ENCODE peak calls at places on chromosomes 4 and X, in seven cellular contexts. D is H1, A is HepG2, B is GM12878, L is HCT116, W is SK-N-SH, E is K562. I is an unnamed sample.

GRCh38 chr4:46270986-46271596 is 118.8 kb downstream of the GABRA2 start:
- DNase-seq in D (no peak), L (no peak), W (peak), B (peak), E (no peak), A (peak), I (peak)

GRCh38 chr4:53601251-53601764 is 10.0 kb upstream of the LNX1 start:
- DNase-seq in B (no peak), E (peak), A (peak), W (peak), D (peak), L (no peak), I (peak)

GRCh38 chr4:148376151-148376550 is 66.1 kb downstream of the NR3C2 start:
- DNase-seq in B (no peak), W (peak), A (peak), E (no peak), D (no peak), L (peak), I (no peak)

GRCh38 chrX:33968611-33969010 is 163.5 kb downstream of the FAM47A start:
- DNase-seq in W (no peak), L (no peak), A (no peak), B (no peak), D (no peak), E (no peak), I (no peak)

GRCh38 chr4:158884280-158884679 is 115.5 kb downstream of the FNIP2 start:
- DNase-seq in A (no peak), B (no peak), L (no peak), D (no peak), W (no peak), E (no peak), I (no peak)

GRCh38 chrX:63930140-63930539 is 145.1 kb upstream of the ARHGEF9 start:
- DNase-seq in L (peak), D (peak), B (no peak), E (no peak), A (no peak), W (peak), I (peak)

GRCh38 chr4:108166038-108166437 is 2.7 kb downstream of the LEF1 start:
- DNase-seq in E (peak), L (no peak), A (no peak), D (no peak), B (no peak), W (no peak), I (no peak)

GRCh38 chrX:41722816-41723215 is 1.2 kb upstream of the GPR82 start:
- DNase-seq in D (no peak), B (no peak), W (no peak), A (no peak), L (no peak), E (no peak), I (no peak)

GRCh38 chr4:884259-884658 is 47.9 kb downstream of the GAK start:
- DNase-seq in D (no peak), W (no peak), A (no peak), L (no peak), E (no peak), B (no peak), I (no peak)

GRCh38 chrX:150092549-150092948 is 154.3 kb upstream of the EOLA2 start:
- DNase-seq in A (no peak), D (no peak), B (no peak), W (no peak), E (no peak), L (no peak), I (no peak)

GRCh38 chrX:123920065-123920785 is 41.3 kb upstream of the STAG2 start:
- DNase-seq in D (no peak), L (no peak), E (no peak), A (no peak), W (no peak), B (no peak), I (no peak)

GRCh38 chrX:19907794-19908193 is 20.4 kb upstream of the SH3KBP1 start:
- DNase-seq in E (no peak), D (no peak), A (no peak), B (no peak), W (no peak), L (no peak), I (peak)

GRCh38 chr4:100299019-100299418 is 108.8 kb upstream of the DDIT4L start:
- DNase-seq in W (no peak), D (no peak), B (no peak), A (no peak), L (peak), E (no peak), I (no peak)

GRCh38 chrX:44042124-44042523 is 68.9 kb upstream of the NDP start:
- DNase-seq in D (no peak), E (no peak), B (no peak), A (no peak), W (no peak), L (no peak), I (no peak)

GRCh38 chrX:71282514-71283408 is 674 bp upstream of the NONO start:
- DNase-seq in W (peak), E (peak), A (peak), D (no peak), L (peak), B (no peak), I (no peak)

GRCh38 chr4:27176400-27176799 is 315.8 kb downstream of the STIM2 start:
- DNase-seq in D (no peak), A (peak), E (peak), B (no peak), W (peak), L (peak), I (peak)

GRCh38 chr4:119139316-119139715 is 3.7 kb downstream of the MYOZ2 start:
- DNase-seq in B (no peak), D (no peak), L (no peak), W (no peak), A (no peak), E (no peak), I (no peak)

GRCh38 chr4:154545689-154546088 is 4.5 kb downstream of the PLRG1 start:
- DNase-seq in L (no peak), W (no peak), A (no peak), D (no peak), B (no peak), E (no peak), I (no peak)

GRCh38 chr4:94762326-94762725 is 4.6 kb downstream of the BMPR1B start:
- DNase-seq in D (no peak), B (no peak), E (no peak), L (no peak), A (no peak), W (no peak), I (no peak)

GRCh38 chr4:85869156-85869555 is 394.2 kb downstream of the ARHGAP24 start:
- DNase-seq in W (no peak), A (no peak), B (no peak), L (no peak), E (no peak), D (no peak), I (no peak)

GRCh38 chrX:153410328-153410727 is 944 bp upstream of the ZFP92 start:
- DNase-seq in A (no peak), W (no peak), E (no peak), L (no peak), B (no peak), D (no peak), I (no peak)

GRCh38 chr4:19936471-19936870 is 315.2 kb upstream of the SLIT2 start:
- DNase-seq in D (no peak), L (no peak), A (no peak), W (no peak), B (no peak), E (no peak), I (no peak)

GRCh38 chr4:77798385-77798784 is 20.8 kb downstream of the CNOT6L start:
- DNase-seq in W (no peak), A (no peak), D (no peak), E (no peak), L (no peak), B (no peak), I (no peak)

GRCh38 chrX:17014216-17014615 is 67.8 kb downstream of the REPS2 start:
- DNase-seq in A (no peak), E (no peak), D (no peak), L (no peak), W (no peak), B (no peak), I (no peak)

GRCh38 chr4:94304365-94304971 is 38.2 kb downstream of the HPGDS start:
- DNase-seq in B (no peak), D (no peak), A (peak), L (peak), E (peak), W (peak), I (no peak)

GRCh38 chr4:175380841-175381240 is 431.2 kb downstream of the GPM6A start:
- DNase-seq in A (no peak), L (no peak), W (no peak), B (no peak), D (no peak), E (no peak), I (no peak)

GRCh38 chrX:17412692-17413091 is 37.7 kb downstream of the NHS start:
- DNase-seq in A (no peak), W (peak), B (no peak), D (no peak), E (no peak), L (peak), I (no peak)

GRCh38 chrX:7147978-7148824 is at the start of gene PUDP:
- DNase-seq in A (peak), D (no peak), W (peak), L (peak), B (no peak), E (peak), I (peak)

GRCh38 chrX:97155809-97156208 is 272.1 kb downstream of the RPA4 start:
- DNase-seq in L (no peak), D (no peak), E (no peak), B (no peak), A (no peak), W (no peak), I (no peak)

GRCh38 chrX:22110729-22111494 is 78.8 kb downstream of the PHEX start:
- DNase-seq in L (no peak), D (no peak), E (no peak), W (no peak), A (no peak), B (no peak), I (no peak)

GRCh38 chr4:108140328-108140727 is 28.4 kb downstream of the LEF1 start:
- DNase-seq in A (no peak), B (no peak), W (no peak), L (no peak), D (no peak), E (no peak), I (no peak)

GRCh38 chr4:57131849-57132745 is 21.9 kb upstream of the IGFBP7 start:
- DNase-seq in E (no peak), A (peak), W (no peak), D (no peak), B (no peak), L (no peak), I (peak)

GRCh38 chrX:47420264-47420663 is 49.9 kb downstream of the ZNF157 start:
- DNase-seq in L (no peak), D (no peak), A (no peak), B (no peak), E (no peak), W (no peak), I (no peak)

DNA sequence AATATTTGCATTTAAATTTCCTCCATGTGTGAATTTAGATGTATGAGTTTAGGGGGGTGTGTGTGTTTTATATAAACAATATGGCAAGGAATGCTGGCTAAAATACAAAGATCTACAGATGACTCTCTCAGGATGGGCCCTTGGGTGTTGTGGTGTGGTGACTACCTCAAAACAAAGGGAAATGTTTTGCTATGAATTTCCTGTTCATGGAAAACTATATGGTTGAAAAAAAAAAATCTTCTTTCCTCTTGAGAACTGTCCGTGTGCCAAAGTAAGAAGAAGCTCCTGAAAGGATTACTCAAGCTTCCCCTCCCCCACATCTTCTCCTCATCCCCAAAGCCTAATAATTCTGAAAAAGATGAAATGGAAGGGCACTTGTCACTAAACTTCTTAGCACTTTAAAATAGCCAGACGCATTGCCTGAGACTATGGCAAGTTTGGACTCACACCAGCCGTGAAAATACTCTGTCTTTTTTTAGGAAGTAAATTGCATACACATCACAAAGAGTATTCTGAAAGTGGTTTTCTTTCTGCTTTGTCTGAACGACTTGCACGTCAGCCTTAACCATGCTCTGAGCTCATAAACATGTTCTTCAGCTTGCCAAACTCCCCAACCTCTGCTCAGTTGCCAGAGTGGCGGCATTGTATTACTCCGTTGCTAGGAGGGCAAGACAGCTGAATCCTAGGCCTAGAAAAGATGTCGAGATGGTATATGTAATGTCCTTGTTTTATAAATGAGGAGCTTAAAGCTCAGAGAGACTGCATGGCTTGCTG is 250.4 kb upstream of the JADE1 start:
- DNase-seq in B (no peak), E (no peak), W (no peak), D (no peak), L (no peak), A (no peak), I (no peak)
- TF ChIP-seq JUND in B (no peak), E (no peak), W (no peak), D (no peak), L (no peak), A (no peak), I (no peak)

DNA sequence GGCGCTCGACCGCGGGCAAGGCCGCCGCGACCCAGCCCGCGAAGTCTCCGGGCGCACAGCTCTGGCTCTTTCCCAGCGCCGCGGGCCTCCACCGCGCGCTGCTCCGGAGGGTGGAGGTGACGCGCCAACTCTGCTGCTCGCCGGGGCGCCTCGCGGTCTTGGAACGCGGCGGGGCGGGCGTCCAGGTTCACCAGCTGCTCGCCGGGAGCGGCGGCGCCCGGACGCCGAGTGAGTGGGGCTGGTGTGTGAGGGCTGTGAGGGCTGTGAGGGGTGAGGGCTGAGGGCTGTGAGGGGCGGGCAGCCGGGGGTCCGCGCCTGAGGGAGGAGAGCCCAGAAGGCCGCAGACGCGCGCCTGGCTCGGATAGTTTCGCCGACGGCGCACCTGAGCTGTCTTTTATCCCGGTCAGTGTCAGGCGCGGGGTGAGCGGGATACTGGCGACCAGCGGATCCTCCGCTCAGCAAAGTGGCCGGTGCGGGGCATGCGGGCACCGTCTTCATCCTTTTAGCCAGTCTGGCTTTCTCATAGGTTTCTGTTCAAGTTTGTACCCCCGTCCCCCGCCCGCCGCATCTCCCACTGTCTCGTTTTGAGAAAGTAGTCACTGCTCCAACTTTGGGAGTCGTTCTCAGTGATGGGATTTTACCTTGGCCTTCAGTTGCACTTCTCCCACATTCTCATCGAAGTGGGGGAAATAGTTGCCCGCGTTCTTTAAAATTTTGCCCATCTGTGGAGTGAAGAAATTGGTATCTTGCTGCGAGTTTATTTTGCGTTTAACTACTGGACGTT is 580 bp downstream of the HERC5 start:
- DNase-seq in L (peak), D (no peak), B (no peak), E (no peak), A (no peak), W (peak), I (peak)
- TF ChIP-seq JUND in L (no peak), D (no peak), B (no peak), E (no peak), A (no peak), W (no peak), I (no peak)

DNA sequence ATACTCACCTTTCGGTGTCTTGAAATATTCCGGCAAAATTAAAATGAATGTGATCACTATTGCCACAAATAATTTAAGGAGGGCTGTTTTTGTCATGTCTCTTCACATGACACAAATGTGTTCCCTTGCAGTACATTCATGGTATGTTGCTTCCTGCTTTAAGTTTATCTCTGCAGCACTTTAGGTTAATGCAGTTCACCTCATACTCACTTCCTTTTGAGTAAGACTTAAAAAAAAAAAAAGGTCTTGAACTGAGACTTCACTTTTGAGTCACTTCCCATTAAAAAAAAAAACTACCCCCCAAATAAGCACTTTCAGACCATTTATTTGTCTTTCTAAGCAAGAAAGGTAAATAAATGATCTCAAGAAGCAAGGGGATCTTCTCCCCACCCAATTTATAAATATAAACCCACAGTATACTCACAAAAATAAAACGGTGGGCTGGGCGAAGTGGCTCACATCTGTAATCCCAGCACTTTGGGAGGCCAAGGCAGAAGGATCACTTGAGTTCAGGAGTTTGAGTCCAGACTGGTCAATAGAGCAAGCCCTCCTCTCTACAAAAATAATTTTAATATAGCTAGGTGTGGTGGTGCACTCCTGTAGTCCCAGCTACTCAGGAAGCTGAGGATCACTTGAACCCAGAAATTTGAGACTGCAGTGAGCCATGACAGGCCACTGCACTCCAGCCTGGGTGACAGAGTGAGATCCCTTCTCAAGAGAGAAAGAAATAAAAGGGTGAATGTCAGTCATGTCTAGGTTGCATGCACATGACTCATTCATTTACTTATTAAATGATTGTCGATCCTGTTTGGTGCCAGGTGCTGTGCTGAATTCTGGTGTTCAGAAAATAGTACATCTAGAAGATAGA is at the start of gene TMEM156:
- DNase-seq in E (peak), A (peak), W (no peak), B (peak), L (no peak), D (no peak), I (no peak)
- TF ChIP-seq JUND in E (peak), A (no peak), W (no peak), B (peak), L (no peak), D (no peak), I (no peak)

GRCh38 chrX:105745863-105746262 is 76.5 kb upstream of the NRK start:
- DNase-seq in E (no peak), B (no peak), A (no peak), L (no peak), W (no peak), D (no peak), I (no peak)
- TF ChIP-seq JUND in E (no peak), B (no peak), A (no peak), L (no peak), W (no peak), D (no peak), I (no peak)

GRCh38 chrX:133983974-133984578 is 1.3 kb downstream of the GPC3 start:
- DNase-seq in E (no peak), A (no peak), B (no peak), W (no peak), L (no peak), D (no peak), I (no peak)
- TF ChIP-seq JUND in E (no peak), A (no peak), B (no peak), W (no peak), L (no peak), D (no peak), I (no peak)

GRCh38 chr4:177161781-177162180 is 147.9 kb upstream of the NEIL3 start:
- DNase-seq in B (no peak), E (no peak), L (no peak), D (no peak), A (no peak), W (no peak), I (no peak)
- TF ChIP-seq JUND in B (no peak), E (no peak), L (no peak), D (no peak), A (no peak), W (no peak), I (no peak)

GRCh38 chr4:105990933-105991332 is 95.7 kb downstream of the NPNT start:
- DNase-seq in E (no peak), D (no peak), W (peak), A (no peak), B (no peak), L (peak), I (peak)
- TF ChIP-seq JUND in E (no peak), D (no peak), W (no peak), A (no peak), B (no peak), L (peak), I (no peak)

GRCh38 chr4:185384061-185384460 is 11.7 kb downstream of the LRP2BP start:
- DNase-seq in L (no peak), W (no peak), D (no peak), A (no peak), E (no peak), B (no peak), I (no peak)

GRCh38 chr4:185381794-185382193 is 13.9 kb downstream of the LRP2BP start:
- DNase-seq in E (no peak), A (peak), B (no peak), L (no peak), D (no peak), W (no peak), I (no peak)

GRCh38 chr4:185384877-185385465 is 10.8 kb downstream of the LRP2BP start:
- DNase-seq in L (no peak), B (no peak), A (no peak), W (no peak), E (peak), D (no peak), I (no peak)

GRCh38 chr4:185382754-185383153 is 13.0 kb downstream of the LRP2BP start:
- DNase-seq in E (no peak), A (peak), L (no peak), W (no peak), D (no peak), B (no peak), I (no peak)

GRCh38 chr4:185383451-185383850 is 12.3 kb downstream of the LRP2BP start:
- DNase-seq in L (no peak), A (no peak), W (no peak), B (no peak), D (no peak), E (no peak), I (peak)
- TF ChIP-seq JUND in L (no peak), A (no peak), W (no peak), B (no peak), D (no peak), E (no peak), I (no peak)

I was measured in T47D.